ENCODE peak calls at places on chromosomes 7 and 10, in ten cellular contexts. Q is endothelial cell; W is effector CD4-positive, alpha-beta T cell; J is A673; Z is Kasumi-1; C is EH; L is neural progenitor cell; S is astrocyte of the spinal cord; K is stimulated activated CD4-positive, alpha-beta T cell treated with anti-CD3 and anti-CD28 coated beads, Interleukin-12 subunit alpha, Interleukin-12 subunit beta, amount 100 ng/mL, for 4 hours; N is CD8-positive, alpha-beta memory T cell. X is an unnamed sample.

GRCh38 chr10:114486938-114487814 is 82.9 kb upstream of the AFAP1L2 start:
- DNase-seq in W (no peak), K (no peak), C (no peak), S (peak; percentile 69), Z (no peak), N (no peak), J (no peak), L (no peak), Q (no peak), X (peak; percentile 58)

GRCh38 chr10:116122126-116122525 is 150.9 kb downstream of the GFRA1 start:
- DNase-seq in K (no peak), W (no peak), Z (no peak), C (no peak), S (no peak), L (no peak), Q (no peak), J (no peak), N (no peak), X (no peak)

GRCh38 chr10:47257396-47258120 is 42.4 kb upstream of the GDF10 start:
- DNase-seq in Q (no peak), K (no peak), S (peak; percentile 79), C (peak; percentile 43), L (no peak), N (peak; percentile 60), J (no peak), Z (peak; percentile 97), W (no peak), X (peak; percentile 72)

GRCh38 chr7:125254521-125254920 is 324.9 kb upstream of the POT1 start:
- DNase-seq in Q (no peak), N (no peak), W (no peak), C (no peak), L (no peak), K (no peak), Z (no peak), J (no peak), S (no peak), X (no peak)

GRCh38 chr10:123062726-123063125 is 53.9 kb downstream of the ACADSB start:
- DNase-seq in S (no peak), K (no peak), C (no peak), N (no peak), Q (no peak), L (no peak), W (no peak), J (no peak), Z (no peak), X (no peak)

GRCh38 chr7:12458520-12459131 is 55.0 kb upstream of the VWDE start:
- DNase-seq in S (peak; percentile 49), N (peak; percentile 12), Z (peak; percentile 8), Q (peak; percentile 14), C (peak; percentile 40), J (peak; percentile 70), L (peak; percentile 49), K (no peak), W (no peak), X (peak; percentile 59)

GRCh38 chr7:74216361-74216761 is 6.6 kb downstream of the LAT2 start:
- DNase-seq in L (no peak), Z (no peak), Q (no peak), K (no peak), J (no peak), W (no peak), S (no peak), N (no peak), C (no peak), X (no peak)

GRCh38 chr7:91264924-91265681 is 870 bp downstream of the FZD1 start:
- DNase-seq in W (no peak), K (no peak), L (peak; percentile 62), C (peak; percentile 74), Q (peak; percentile 35), S (peak; percentile 81), N (no peak), Z (peak; percentile 63), J (peak; percentile 88), X (peak; percentile 67)

GRCh38 chr10:70943249-70943648 is 54.9 kb upstream of the PCBD1 start:
- DNase-seq in W (no peak), N (no peak), C (no peak), L (no peak), Q (no peak), S (no peak), K (no peak), J (no peak), Z (no peak), X (no peak)

GRCh38 chr7:45601816-45602540 is 27.8 kb downstream of the ADCY1 start:
- DNase-seq in W (no peak), K (no peak), Q (no peak), J (no peak), N (no peak), Z (no peak), S (no peak), C (no peak), L (no peak), X (no peak)

GRCh38 chr10:91974960-91975359 is 51.4 kb downstream of the BTAF1 start:
- DNase-seq in N (no peak), K (no peak), J (no peak), L (no peak), Z (no peak), Q (no peak), W (no peak), S (peak; percentile 57), C (peak; percentile 73), X (peak; percentile 59)

GRCh38 chr10:79246209-79246581 is 101.1 kb upstream of the PPIF start:
- DNase-seq in J (no peak), K (no peak), C (no peak), L (no peak), W (no peak), N (no peak), Z (no peak), S (no peak), Q (no peak), X (peak; percentile 79)

GRCh38 chr10:6423004-6423403 is 157.1 kb downstream of the PRKCQ start:
- DNase-seq in W (no peak), K (peak; percentile 36), J (no peak), C (peak; percentile 61), L (no peak), Z (no peak), N (no peak), Q (no peak), S (no peak), X (peak; percentile 80)

GRCh38 chr10:101897633-101898032 is 54.0 kb upstream of the KCNIP2 start:
- DNase-seq in Q (no peak), K (no peak), C (peak; percentile 35), L (no peak), N (no peak), J (no peak), S (peak; percentile 33), Z (no peak), W (no peak), X (peak; percentile 66)

GRCh38 chr10:110641256-110641655 is 2.9 kb upstream of the RBM20 start:
- DNase-seq in J (peak; percentile 30), S (peak; percentile 42), K (peak; percentile 31), C (peak; percentile 25), W (no peak), L (peak; percentile 79), Q (no peak), Z (no peak), N (no peak), X (peak; percentile 61)

GRCh38 chr7:157111311-157111710 is 27.4 kb upstream of the UBE3C start:
- DNase-seq in S (no peak), Z (no peak), J (no peak), K (no peak), C (no peak), N (no peak), Q (no peak), L (no peak), W (no peak), X (no peak)

GRCh38 chr10:125002423-125003145 is 60.7 kb downstream of the ZRANB1 start:
- DNase-seq in K (no peak), N (no peak), Z (no peak), C (no peak), Q (no peak), J (no peak), L (no peak), W (no peak), S (no peak), X (no peak)

GRCh38 chr7:69598487-69599148 is 343 bp downstream of the AUTS2 start:
- DNase-seq in S (peak; percentile 46), C (peak; percentile 20), Q (no peak), Z (no peak), K (no peak), L (peak; percentile 54), W (no peak), J (no peak), N (no peak), X (peak; percentile 47)

GRCh38 chr10:69723653-69724052 is 78.1 kb upstream of the COL13A1 start:
- DNase-seq in L (no peak), Z (no peak), W (no peak), J (no peak), N (no peak), S (no peak), Q (no peak), K (no peak), C (no peak), X (no peak)

GRCh38 chr10:87603196-87603595 is 56.5 kb upstream of the PAPSS2 start:
- DNase-seq in L (no peak), Z (no peak), W (no peak), S (no peak), C (no peak), K (no peak), N (no peak), J (no peak), Q (no peak), X (peak; percentile 21)

GRCh38 chr7:28731092-28731491 is 227.0 kb downstream of the TRIL start:
- DNase-seq in L (no peak), W (no peak), Q (no peak), J (no peak), C (no peak), Z (no peak), N (no peak), K (no peak), S (no peak), X (no peak)

GRCh38 chr10:116026315-116026714 is 246.7 kb downstream of the GFRA1 start:
- DNase-seq in Q (no peak), N (no peak), Z (no peak), J (no peak), K (no peak), L (peak; percentile 17), S (no peak), W (no peak), C (no peak), X (peak; percentile 13)

GRCh38 chr10:37780536-37780935 is 76.9 kb downstream of the ZNF248 start:
- DNase-seq in Q (no peak), J (no peak), W (no peak), Z (no peak), L (no peak), N (no peak), K (no peak), C (no peak), S (no peak), X (no peak)

GRCh38 chr7:123594813-123595241 is 6.8 kb upstream of the ASB15 start:
- DNase-seq in W (no peak), Z (no peak), J (no peak), K (no peak), C (no peak), Q (peak; percentile 12), L (peak; percentile 90), N (no peak), S (peak; percentile 13), X (peak; percentile 3)

GRCh38 chr10:74556072-74556705 is 270.2 kb upstream of the KAT6B start:
- DNase-seq in Q (no peak), C (no peak), J (no peak), Z (no peak), S (no peak), L (no peak), N (no peak), K (no peak), W (no peak), X (no peak)

GRCh38 chr7:108863221-108863848 is 293.7 kb downstream of the DNAJB9 start:
- DNase-seq in W (no peak), Q (no peak), J (no peak), S (no peak), K (no peak), N (no peak), L (peak; percentile 13), C (no peak), Z (no peak), X (no peak)

GRCh38 chr7:142797799-142798377 is 27.1 kb downstream of the PRSS2 start:
- DNase-seq in Q (no peak), L (peak; percentile 29), K (no peak), J (no peak), C (no peak), Z (no peak), S (no peak), N (no peak), W (no peak), X (no peak)

GRCh38 chr7:100219271-100219737 is 445 bp upstream of the PVRIG start:
- DNase-seq in J (no peak), C (no peak), K (peak; percentile 40), N (no peak), S (no peak), W (no peak), Z (no peak), Q (no peak), L (no peak), X (no peak)

X was measured in M059J.